ENCODE peak calls at places on chromosomes 7 and 10, in seven cellular contexts. X is GM12892, C is K562, I is SK-N-SH, D is HepG2, O is GM12878, Y is H1. V is an unnamed sample.

GRCh38 chr10:73744690-73744994 is 470 bp downstream of the SEC24C start:
- DNase-seq in X (peak; percentile 41), C (peak; percentile 87), I (peak; percentile 60), D (peak; percentile 53), O (no peak), Y (no peak), V (no peak)

GRCh38 chr7:149783386-149784250 is 10.2 kb upstream of the ZNF467 start:
- DNase-seq in X (no peak), C (no peak), I (no peak), D (no peak), O (no peak), Y (no peak), V (no peak)

GRCh38 chr7:99041526-99041925 is 102.4 kb downstream of the SMURF1 start:
- DNase-seq in X (no peak), C (no peak), I (no peak), D (peak; percentile 8), O (no peak), Y (no peak), V (no peak)

GRCh38 chr10:102675887-102676616 is 31.8 kb downstream of the TRIM8 start:
- DNase-seq in X (no peak), C (peak; percentile 41), I (no peak), D (peak; percentile 79), O (no peak), Y (no peak), V (no peak)

GRCh38 chr10:127280446-127280845 is 84.1 kb upstream of the INSYN2A start:
- DNase-seq in X (no peak), C (no peak), I (no peak), D (no peak), O (no peak), Y (no peak), V (no peak)

GRCh38 chr7:23204241-23204640 is 22.4 kb downstream of the NUP42 start:
- DNase-seq in X (no peak), C (no peak), I (no peak), D (no peak), O (no peak), Y (no peak), V (no peak)

GRCh38 chr7:141698247-141699015 is 3.5 kb downstream of the DENND11 start:
- DNase-seq in X (no peak), C (no peak), I (no peak), D (no peak), O (peak; percentile 35), Y (no peak), V (no peak)

GRCh38 chr7:75732764-75733630 is 5.7 kb downstream of the HIP1 start:
- DNase-seq in X (no peak), C (peak; percentile 57), I (peak; percentile 35), D (no peak), O (no peak), Y (no peak), V (no peak)

GRCh38 chr10:86645111-86645445 is 9.3 kb upstream of the OPN4 start:
- DNase-seq in X (no peak), C (no peak), I (no peak), D (no peak), O (no peak), Y (no peak), V (no peak)

GRCh38 chr7:55502209-55502608 is 70.1 kb downstream of the VOPP1 start:
- DNase-seq in X (no peak), C (no peak), I (no peak), D (no peak), O (no peak), Y (no peak), V (no peak)

GRCh38 chr7:157675427-157675930 is 338.7 kb downstream of the DNAJB6 start:
- DNase-seq in X (no peak), C (no peak), I (no peak), D (no peak), O (no peak), Y (no peak), V (no peak)

GRCh38 chr10:8349610-8350249 is 295.2 kb downstream of the GATA3 start:
- DNase-seq in X (no peak), C (no peak), I (no peak), D (no peak), O (no peak), Y (no peak), V (no peak)

GRCh38 chr10:107434201-107434600 is 269.7 kb upstream of the SORCS1 start:
- DNase-seq in X (no peak), C (no peak), I (no peak), D (no peak), O (no peak), Y (no peak), V (no peak)

GRCh38 chr10:24722676-24723385 is 856 bp downstream of the ARHGAP21 start:
- DNase-seq in X (peak; percentile 48), C (peak; percentile 64), I (peak; percentile 84), D (peak; percentile 41), O (no peak), Y (no peak), V (peak; percentile 52)

GRCh38 chr10:49700997-49701396 is 21.5 kb downstream of the C10orf53 start:
- DNase-seq in X (no peak), C (no peak), I (no peak), D (no peak), O (no peak), Y (no peak), V (no peak)

GRCh38 chr10:16602104-16602735 is 80.5 kb upstream of the C1QL3 start:
- DNase-seq in X (no peak), C (no peak), I (no peak), D (no peak), O (no peak), Y (no peak), V (no peak)

GRCh38 chr10:78914502-78915330 is 154.1 kb upstream of the ZMIZ1 start:
- DNase-seq in X (no peak), C (no peak), I (no peak), D (no peak), O (peak; percentile 27), Y (no peak), V (no peak)

GRCh38 chr7:112414855-112415490 is 35.3 kb upstream of the IFRD1 start:
- DNase-seq in X (no peak), C (peak; percentile 63), I (peak; percentile 57), D (peak; percentile 42), O (no peak), Y (no peak), V (no peak)
- TF ChIP-seq TAF1 in X (no peak), C (no peak), I (no peak), D (no peak), O (no peak), Y (no peak), V (no peak)

DNA sequence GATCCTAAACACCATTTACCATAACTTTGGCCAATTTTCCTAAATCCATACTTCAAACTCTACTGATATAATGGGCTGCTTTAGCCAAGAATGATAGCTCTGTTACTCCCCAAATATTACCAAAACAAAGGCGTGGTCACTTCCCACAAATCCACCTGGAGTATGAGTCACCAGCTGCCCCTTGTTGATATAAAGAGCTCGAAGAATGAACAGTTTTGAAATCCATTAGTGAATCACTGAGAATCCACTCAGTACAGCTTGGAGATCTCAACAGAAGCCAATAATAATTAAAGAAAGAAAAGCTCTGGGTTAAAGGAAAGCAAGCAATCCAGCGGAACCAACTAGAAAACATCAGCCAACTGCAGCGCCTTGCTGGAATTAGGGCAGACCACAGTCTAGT is 576.1 kb upstream of the C7orf33 start:
- DNase-seq in X (no peak), C (no peak), I (no peak), D (no peak), O (no peak), Y (no peak), V (no peak)
- TF ChIP-seq TAF1 in X (no peak), C (no peak), I (no peak), D (no peak), O (no peak), Y (no peak), V (no peak)

GRCh38 chr10:133012573-133013359 is 70.4 kb upstream of the CFAP46 start:
- DNase-seq in X (no peak), C (peak; percentile 11), I (no peak), D (no peak), O (no peak), Y (no peak), V (no peak)
- TF ChIP-seq TAF1 in X (no peak), C (no peak), I (no peak), D (no peak), O (no peak), Y (no peak), V (no peak)

GRCh38 chr7:159049266-159050025 is 95.2 kb downstream of the VIPR2 start:
- DNase-seq in X (no peak), C (no peak), I (no peak), D (no peak), O (no peak), Y (no peak), V (no peak)

GRCh38 chr7:159047536-159047935 is 97.1 kb downstream of the VIPR2 start:
- DNase-seq in X (no peak), C (no peak), I (no peak), D (no peak), O (no peak), Y (no peak), V (no peak)

GRCh38 chr7:159046300-159046699 is 98.4 kb downstream of the VIPR2 start:
- DNase-seq in X (no peak), C (no peak), I (no peak), D (no peak), O (no peak), Y (no peak), V (no peak)

GRCh38 chr7:159050703-159051102 is 94.0 kb downstream of the VIPR2 start:
- DNase-seq in X (no peak), C (no peak), I (no peak), D (no peak), O (no peak), Y (no peak), V (no peak)

GRCh38 chr7:159048656-159049055 is 96.0 kb downstream of the VIPR2 start:
- DNase-seq in X (no peak), C (no peak), I (no peak), D (no peak), O (no peak), Y (no peak), V (no peak)
- TF ChIP-seq TAF1 in X (no peak), C (no peak), I (no peak), D (no peak), O (no peak), Y (no peak), V (no peak)

GRCh38 chr7:47078241-47078640 is 503.7 kb downstream of the TNS3 start:
- DNase-seq in X (no peak), C (no peak), I (no peak), D (no peak), O (no peak), Y (no peak), V (no peak)

GRCh38 chr7:47083476-47084250 is 498.2 kb downstream of the TNS3 start:
- DNase-seq in X (no peak), C (no peak), I (no peak), D (no peak), O (no peak), Y (no peak), V (no peak)

GRCh38 chr7:47085491-47086275 is 496.2 kb downstream of the TNS3 start:
- DNase-seq in X (no peak), C (no peak), I (no peak), D (no peak), O (no peak), Y (no peak), V (no peak)

GRCh38 chr7:47080816-47081215 is 501.1 kb downstream of the TNS3 start:
- DNase-seq in X (no peak), C (no peak), I (no peak), D (no peak), O (no peak), Y (no peak), V (no peak)
- TF ChIP-seq TAF1 in X (no peak), C (no peak), I (no peak), D (no peak), O (no peak), Y (no peak), V (no peak)